ENCODE peak calls at places on chromosome 21, in six cellular contexts. B, S, Y, P, F and G are unnamed samples.

GRCh38 chr21:45257673-45258341 is 29.9 kb downstream of the POFUT2 start:
- DNase-seq in B (no peak), P (no peak), Y (peak; percentile 55), F (no peak), S (no peak), G (no peak)

GRCh38 chr21:36803801-36804452 is 105.0 kb downstream of the SIM2 start:
- DNase-seq in B (no peak), S (no peak), Y (no peak), F (no peak), P (no peak), G (no peak)

GRCh38 chr21:45362077-45362747 is 42.8 kb upstream of the COL18A1 start:
- DNase-seq in F (no peak), B (no peak), P (no peak), S (no peak), Y (peak; percentile 62), G (peak; percentile 34)

GRCh38 chr21:27346041-27346448 is 379.2 kb upstream of the ADAMTS5 start:
- DNase-seq in B (no peak), S (no peak), F (no peak), P (no peak), Y (no peak), G (no peak)

GRCh38 chr21:44874240-44874496 is 678 bp upstream of the PTTG1IP start:
- DNase-seq in F (no peak), S (no peak), Y (no peak), P (no peak), B (no peak), G (no peak)

GRCh38 chr21:16571594-16571993 is 841.8 kb downstream of the USP25 start:
- DNase-seq in B (no peak), S (no peak), P (no peak), Y (no peak), F (no peak), G (no peak)

GRCh38 chr21:28684351-28684750 is 308.3 kb downstream of the LTN1 start:
- DNase-seq in S (no peak), P (no peak), B (no peak), F (no peak), Y (no peak), G (no peak)

GRCh38 chr21:43984905-43985689 is 27.0 kb upstream of the TRAPPC10 start:
- DNase-seq in S (no peak), F (no peak), P (no peak), B (no peak), Y (peak; percentile 15), G (no peak)

GRCh38 chr21:45318556-45319341 is 31.1 kb upstream of the POFUT2 start:
- DNase-seq in B (peak; percentile 68), F (peak; percentile 90), Y (peak; percentile 96), P (peak; percentile 85), S (no peak), G (peak; percentile 70)

GRCh38 chr21:29529139-29529538 is 230.4 kb downstream of the BACH1 start:
- DNase-seq in P (no peak), Y (no peak), F (no peak), S (no peak), B (no peak), G (no peak)

GRCh38 chr21:45550552-45551210 is 8.4 kb upstream of the SLC19A1 start:
- DNase-seq in P (peak; percentile 32), S (no peak), B (no peak), Y (peak; percentile 75), F (no peak), G (peak; percentile 65)

GRCh38 chr21:45001134-45002095 is 61.6 kb downstream of the SLX9 start:
- DNase-seq in F (peak; percentile 73), B (peak; percentile 88), Y (peak; percentile 85), S (no peak), P (peak; percentile 62), G (peak; percentile 47)

GRCh38 chr21:37365657-37366487 is 701 bp upstream of the DYRK1A start:
- DNase-seq in P (peak; percentile 76), S (no peak), F (peak; percentile 70), B (peak; percentile 80), Y (peak; percentile 92), G (peak; percentile 84)

GRCh38 chr21:42068256-42068545 is 2.9 kb upstream of the UMODL1 start:
- DNase-seq in Y (peak; percentile 49), F (no peak), B (no peak), P (no peak), S (no peak), G (no peak)

GRCh38 chr21:42063578-42064521 is 7.3 kb upstream of the UMODL1 start:
- DNase-seq in B (no peak), S (no peak), P (no peak), Y (peak; percentile 77), F (peak; percentile 63), G (peak; percentile 69)

GRCh38 chr21:42068592-42068991 is 2.5 kb upstream of the UMODL1 start:
- DNase-seq in Y (peak; percentile 13), F (no peak), P (no peak), S (no peak), B (no peak), G (no peak)

GRCh38 chr21:42067531-42068255 is 3.4 kb upstream of the UMODL1 start:
- DNase-seq in Y (peak; percentile 32), P (no peak), B (no peak), F (no peak), S (no peak), G (no peak)

GRCh38 chr21:42066521-42066920 is 4.6 kb upstream of the UMODL1 start:
- DNase-seq in P (no peak), Y (no peak), S (no peak), F (no peak), B (no peak), G (no peak)
- H3K27ac ChIP-seq in P (no peak overlapping the region), Y (no peak overlapping the region), S (no peak overlapping the region), F (no peak overlapping the region), B (no peak overlapping the region), G (no peak overlapping the region)

GRCh38 chr21:32562426-32562825 is 22.9 kb downstream of the TCP10L start:
- DNase-seq in B (no peak), P (no peak), Y (no peak), F (no peak), S (no peak), G (no peak)
- TF ChIP-seq CTCF in B (peak; percentile 28), P (peak; percentile 70), Y (peak; percentile 35), F (no peak), S (no peak), G (peak; percentile 49)

GRCh38 chr21:17597680-17598079 is 15.0 kb downstream of the BTG3 start:
- DNase-seq in Y (no peak), F (no peak), B (no peak), P (no peak), S (no peak), G (no peak)
- H3K36me3 ChIP-seq in Y (no peaks in the 10 kb centered on the region), F (peaks cover 31% of the 10 kb centered on the region), B (no peaks in the 10 kb centered on the region), P (peaks cover 74% of the 10 kb centered on the region), S (no peaks in the 10 kb centered on the region), G (peaks cover 93% of the 10 kb centered on the region)

GRCh38 chr21:34949045-34949444 is 100.1 kb downstream of the RUNX1 start:
- DNase-seq in P (no peak), Y (no peak), F (no peak), B (no peak), S (no peak), G (no peak)

GRCh38 chr21:34946385-34947121 is 102.5 kb downstream of the RUNX1 start:
- DNase-seq in B (no peak), F (no peak), S (no peak), Y (no peak), P (no peak), G (no peak)

GRCh38 chr21:34945288-34945687 is 103.8 kb downstream of the RUNX1 start:
- DNase-seq in S (no peak), B (no peak), F (no peak), P (no peak), Y (no peak), G (no peak)

GRCh38 chr21:34948157-34948556 is 100.9 kb downstream of the RUNX1 start:
- DNase-seq in B (no peak), F (no peak), S (no peak), Y (no peak), P (no peak), G (no peak)

DNA sequence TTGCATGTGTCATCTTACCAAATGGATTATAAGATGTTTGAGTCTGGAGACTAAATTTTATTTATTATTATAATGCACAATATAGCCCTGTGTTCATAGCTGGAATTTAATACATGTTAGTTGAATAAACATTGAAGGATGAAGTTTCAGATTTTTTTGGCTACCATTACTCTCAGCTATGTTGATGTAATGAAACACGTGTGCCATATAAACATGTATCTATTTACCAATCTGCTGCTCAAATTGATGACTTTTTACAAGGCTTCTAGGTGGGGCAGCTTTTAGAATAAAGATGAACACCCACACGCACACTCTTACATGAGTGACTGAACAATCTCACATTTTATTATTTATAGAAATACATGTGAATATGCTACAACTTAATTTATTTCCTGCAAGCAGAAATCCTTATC is 102.0 kb downstream of the RUNX1 start:
- DNase-seq in Y (no peak), F (no peak), S (no peak), B (no peak), P (no peak), G (no peak)
- H3K27ac ChIP-seq in Y (no peak overlapping the region), F (no peak overlapping the region), S (no peak overlapping the region), B (no peak overlapping the region), P (no peak overlapping the region), G (no peak overlapping the region)

GRCh38 chr21:25456672-25457071 is 150.6 kb downstream of the MRPL39 start:
- DNase-seq in S (no peak), P (no peak), F (no peak), Y (no peak), B (no peak), G (no peak)
- TF ChIP-seq CTCF in S (no peak), P (no peak), F (no peak), Y (no peak), B (no peak), G (no peak)

GRCh38 chr21:32735524-32735923 is 7.7 kb upstream of the SYNJ1 start:
- DNase-seq in P (no peak), F (no peak), B (no peak), S (no peak), Y (no peak), G (no peak)
- H3K36me3 ChIP-seq in P (peaks cover 65% of the 10 kb centered on the region), F (no peaks in the 10 kb centered on the region), B (peaks cover 6% of the 10 kb centered on the region), S (no peaks in the 10 kb centered on the region), Y (peaks cover 13% of the 10 kb centered on the region), G (peaks cover 76% of the 10 kb centered on the region)

DNA sequence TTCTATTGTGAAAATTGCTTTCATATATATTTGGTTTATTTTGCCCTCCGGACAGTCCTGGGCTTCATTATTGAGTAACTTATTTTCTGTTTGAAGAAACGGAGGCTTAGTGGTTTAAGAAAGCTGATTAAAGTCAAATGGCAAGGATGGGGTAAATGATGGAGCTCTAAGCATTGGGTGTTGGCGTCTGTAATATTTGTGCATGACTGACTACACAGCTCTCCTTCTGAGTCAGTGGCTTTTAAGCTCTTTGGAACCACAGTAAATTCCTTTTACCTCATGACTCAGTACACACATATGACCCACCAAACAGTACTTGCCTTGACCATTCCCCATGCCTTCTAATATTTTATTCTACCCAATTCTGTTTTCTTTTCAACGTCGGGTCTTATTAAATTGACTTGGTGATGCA is 21.0 kb downstream of the B3GALT5 start:
- DNase-seq in P (no peak), Y (no peak), S (no peak), B (no peak), F (no peak), G (no peak)
- H3K27ac ChIP-seq in P (no peak overlapping the region), Y (no peak overlapping the region), S (peak overlapping the region; percentile 39), B (no peak overlapping the region), F (peak overlapping the region; percentile 44), G (no peak overlapping the region)

GRCh38 chr21:34333150-34333739 is 30.6 kb upstream of the KCNE2 start:
- DNase-seq in P (no peak), B (no peak), S (no peak), Y (no peak), F (no peak), G (no peak)

GRCh38 chr21:34335316-34335715 is 28.5 kb upstream of the KCNE2 start:
- DNase-seq in P (no peak), S (no peak), B (no peak), F (no peak), Y (no peak), G (no peak)

GRCh38 chr21:34330055-34330454 is 33.8 kb upstream of the KCNE2 start:
- DNase-seq in F (no peak), P (no peak), S (no peak), B (no peak), Y (peak; percentile 21), G (no peak)
- TF ChIP-seq CTCF in F (no peak), P (no peak), S (no peak), B (no peak), Y (no peak), G (no peak)